ENCODE peak calls at places on chromosomes 12 and 14, in five cellular contexts. R, V, T, P and Z are unnamed samples.

GRCh38 chr14:56491299-56492285 is 88.0 kb upstream of the TMEM260 start:
- DNase-seq in R (peak; percentile 27), V (peak; percentile 77), T (peak; percentile 72), P (peak; percentile 94), Z (peak; percentile 90)

GRCh38 chr12:78240827-78241226 is 410.1 kb downstream of the NAV3 start:
- DNase-seq in P (no peak), V (no peak), T (no peak), R (no peak), Z (no peak)

GRCh38 chr14:61101803-61102548 is 120.9 kb downstream of the SLC38A6 start:
- DNase-seq in R (no peak), V (no peak), P (no peak), T (peak; percentile 50), Z (no peak)

GRCh38 chr12:47306130-47306529 is 226.4 kb upstream of the AMIGO2 start:
- DNase-seq in P (no peak), V (no peak), T (no peak), R (no peak), Z (no peak)

GRCh38 chr12:53816360-53817020 is 64.7 kb upstream of the CISTR start:
- DNase-seq in T (no peak), P (no peak), V (no peak), R (no peak), Z (no peak)

GRCh38 chr12:31521972-31522371 is 69.0 kb downstream of the DENND5B start:
- DNase-seq in P (no peak), V (no peak), R (no peak), T (peak; percentile 49), Z (no peak)

GRCh38 chr12:52204095-52204930 is 12.5 kb upstream of the KRT80 start:
- DNase-seq in P (no peak), V (no peak), T (no peak), R (no peak), Z (peak; percentile 71)

GRCh38 chr14:89578048-89578619 is 161.1 kb upstream of the FOXN3 start:
- DNase-seq in P (no peak), R (no peak), V (no peak), T (peak; percentile 12), Z (peak; percentile 68)

GRCh38 chr12:124441443-124442190 is 125.8 kb downstream of the NCOR2 start:
- DNase-seq in R (no peak), V (no peak), P (no peak), T (peak; percentile 97), Z (no peak)

GRCh38 chr12:119672194-119672593 is 4.3 kb downstream of the PRKAB1 start:
- DNase-seq in T (no peak), P (no peak), V (no peak), R (no peak), Z (no peak)

GRCh38 chr14:74290415-74290814 is 12.3 kb downstream of the ABCD4 start:
- DNase-seq in P (peak; percentile 73), R (no peak), V (no peak), T (peak; percentile 20), Z (no peak)

GRCh38 chr14:22466520-22466919 is 122.5 kb downstream of the DAD1 start:
- DNase-seq in V (no peak), T (peak; percentile 36), R (no peak), P (no peak), Z (no peak)

GRCh38 chr12:539540-540310 is 80.0 kb downstream of the B4GALNT3 start:
- DNase-seq in P (no peak), T (no peak), R (no peak), V (no peak), Z (no peak)

GRCh38 chr14:95609398-95609990 is 74.6 kb downstream of the GLRX5 start:
- DNase-seq in P (peak; percentile 68), V (no peak), R (peak; percentile 29), T (peak; percentile 28), Z (peak; percentile 72)

GRCh38 chr12:120283318-120283717 is 8.4 kb downstream of the RNU4-2 start:
- DNase-seq in V (no peak), P (peak; percentile 80), T (no peak), R (no peak), Z (peak; percentile 88)

GRCh38 chr12:82638324-82638723 is 48.4 kb upstream of the TMTC2 start:
- DNase-seq in T (no peak), R (no peak), V (no peak), P (no peak), Z (no peak)

GRCh38 chr12:65672441-65672840 is 151.8 kb upstream of the HMGA2 start:
- DNase-seq in V (no peak), T (no peak), R (no peak), P (no peak), Z (no peak)

GRCh38 chr12:116874324-116874995 is 6.8 kb downstream of the HRK start:
- DNase-seq in T (no peak), P (no peak), V (no peak), R (no peak), Z (no peak)

GRCh38 chr14:105087963-105088811 is 23.0 kb upstream of the GPR132 start:
- DNase-seq in V (peak; percentile 88), R (no peak), P (peak; percentile 93), T (peak; percentile 41), Z (peak; percentile 98)

GRCh38 chr12:10243803-10244520 is 31.3 kb downstream of the GABARAPL1 start:
- DNase-seq in P (no peak), R (no peak), V (no peak), T (no peak), Z (no peak)

GRCh38 chr12:131103614-131104463 is 150.1 kb downstream of the ADGRD1 start:
- DNase-seq in V (no peak), P (peak; percentile 50), R (no peak), T (no peak), Z (peak; percentile 58)

GRCh38 chr12:82524636-82525035 is 162.1 kb upstream of the TMTC2 start:
- DNase-seq in P (no peak), R (no peak), V (no peak), T (no peak), Z (no peak)

GRCh38 chr12:95102916-95103671 is 29.7 kb upstream of the NR2C1 start:
- DNase-seq in R (no peak), P (no peak), V (peak; percentile 59), T (peak; percentile 91), Z (no peak)

GRCh38 chr12:28378749-28379148 is 188.5 kb downstream of the CCDC91 start:
- DNase-seq in P (no peak), T (peak; percentile 65), R (no peak), V (no peak), Z (no peak)